ENCODE peak calls at places on chromosome 2, in five cellular contexts. One of them, this sample, is unnamed.

GRCh38 chr2:78585849-78586248 is 439.7 kb upstream of the REG3G start:
- DNase-seq in tibial artery: no peak
- DNase-seq in heart right ventricle: no peak
- DNase-seq in PC-3: no peak
- DNase-seq in D721Med: no peak
- DNase-seq in this sample: no peak

GRCh38 chr2:113894156-113894743 is 4.4 kb downstream of the ACTR3 start:
- DNase-seq in tibial artery: no peak
- DNase-seq in heart right ventricle: no peak
- DNase-seq in PC-3: peak; percentile 95
- DNase-seq in D721Med: no peak
- DNase-seq in this sample: no peak

GRCh38 chr2:158501301-158501700 is 44.5 kb downstream of the PKP4 start:
- DNase-seq in tibial artery: no peak
- DNase-seq in heart right ventricle: peak; percentile 54
- DNase-seq in PC-3: no peak
- DNase-seq in D721Med: no peak
- DNase-seq in this sample: no peak

GRCh38 chr2:111202266-111203040 is 81.7 kb downstream of the BCL2L11 start:
- DNase-seq in tibial artery: no peak
- DNase-seq in heart right ventricle: no peak
- DNase-seq in PC-3: peak; percentile 77
- DNase-seq in D721Med: no peak
- DNase-seq in this sample: no peak

GRCh38 chr2:111897924-111898702 is at the start of gene MERTK:
- DNase-seq in tibial artery: peak; percentile 84
- DNase-seq in heart right ventricle: peak; percentile 90
- DNase-seq in PC-3: peak; percentile 73
- DNase-seq in D721Med: peak; percentile 73
- DNase-seq in this sample: peak; percentile 40

GRCh38 chr2:225894240-225894980 is 494.9 kb downstream of the NYAP2 start:
- DNase-seq in tibial artery: no peak
- DNase-seq in heart right ventricle: no peak
- DNase-seq in PC-3: peak; percentile 81
- DNase-seq in D721Med: no peak
- DNase-seq in this sample: no peak

GRCh38 chr2:39778233-39778632 is 825 bp downstream of the THUMPD2 start:
- DNase-seq in tibial artery: no peak
- DNase-seq in heart right ventricle: no peak
- DNase-seq in PC-3: no peak
- DNase-seq in D721Med: no peak
- DNase-seq in this sample: no peak

GRCh38 chr2:120306091-120306490 is 39.8 kb upstream of the INHBB start:
- DNase-seq in tibial artery: no peak
- DNase-seq in heart right ventricle: no peak
- DNase-seq in PC-3: no peak
- DNase-seq in D721Med: no peak
- DNase-seq in this sample: no peak

GRCh38 chr2:52260904-52261303 is 1229.0 kb upstream of the NRXN1 start:
- DNase-seq in tibial artery: no peak
- DNase-seq in heart right ventricle: no peak
- DNase-seq in PC-3: no peak
- DNase-seq in D721Med: no peak
- DNase-seq in this sample: no peak

GRCh38 chr2:131032393-131032836 is 60.8 kb downstream of the FAM168B start:
- DNase-seq in tibial artery: no peak
- DNase-seq in heart right ventricle: no peak
- DNase-seq in PC-3: no peak
- DNase-seq in D721Med: no peak
- DNase-seq in this sample: no peak

GRCh38 chr2:16553222-16553621 is 112.4 kb downstream of the CYRIA start:
- DNase-seq in tibial artery: peak; percentile 26
- DNase-seq in heart right ventricle: no peak
- DNase-seq in PC-3: peak; percentile 18
- DNase-seq in D721Med: no peak
- DNase-seq in this sample: peak; percentile 24

GRCh38 chr2:24075915-24076848 is at the start of gene SF3B6:
- DNase-seq in tibial artery: peak; percentile 98
- DNase-seq in heart right ventricle: peak; percentile 96
- DNase-seq in PC-3: peak; percentile 100
- DNase-seq in D721Med: peak; percentile 71
- DNase-seq in this sample: peak; percentile 93

GRCh38 chr2:142180820-142181533 is 50.2 kb upstream of the LRP1B start:
- DNase-seq in tibial artery: no peak
- DNase-seq in heart right ventricle: no peak
- DNase-seq in PC-3: peak; percentile 24
- DNase-seq in D721Med: no peak
- DNase-seq in this sample: no peak

GRCh38 chr2:172399765-172400164 is 27.6 kb upstream of the ITGA6 start:
- DNase-seq in tibial artery: no peak
- DNase-seq in heart right ventricle: no peak
- DNase-seq in PC-3: no peak
- DNase-seq in D721Med: no peak
- DNase-seq in this sample: no peak

GRCh38 chr2:70086278-70086837 is 919 bp upstream of the PCBP1 start:
- DNase-seq in tibial artery: peak; percentile 84
- DNase-seq in heart right ventricle: peak; percentile 77
- DNase-seq in PC-3: peak; percentile 65
- DNase-seq in D721Med: no peak
- DNase-seq in this sample: peak; percentile 53

GRCh38 chr2:17748745-17749144 is 4.9 kb downstream of the SMC6 start:
- DNase-seq in tibial artery: no peak
- DNase-seq in heart right ventricle: no peak
- DNase-seq in PC-3: no peak
- DNase-seq in D721Med: no peak
- DNase-seq in this sample: no peak

GRCh38 chr2:109185801-109186570 is 57.0 kb downstream of the SH3RF3 start:
- DNase-seq in tibial artery: peak; percentile 73
- DNase-seq in heart right ventricle: peak; percentile 54
- DNase-seq in PC-3: no peak
- DNase-seq in D721Med: no peak
- DNase-seq in this sample: no peak

GRCh38 chr2:238878051-238878735 is 30.3 kb downstream of the TWIST2 start:
- DNase-seq in tibial artery: no peak
- DNase-seq in heart right ventricle: no peak
- DNase-seq in PC-3: no peak
- DNase-seq in D721Med: no peak
- DNase-seq in this sample: no peak

GRCh38 chr2:66470199-66470598 is 35.3 kb downstream of the MEIS1 start:
- DNase-seq in tibial artery: no peak
- DNase-seq in heart right ventricle: no peak
- DNase-seq in PC-3: peak; percentile 11
- DNase-seq in D721Med: no peak
- DNase-seq in this sample: no peak

GRCh38 chr2:237729681-237730475 is 68.7 kb upstream of the RBM44 start:
- DNase-seq in tibial artery: no peak
- DNase-seq in heart right ventricle: no peak
- DNase-seq in PC-3: no peak
- DNase-seq in D721Med: no peak
- DNase-seq in this sample: no peak

GRCh38 chr2:227460079-227460485 is 11.9 kb upstream of the AGFG1 start:
- DNase-seq in tibial artery: no peak
- DNase-seq in heart right ventricle: no peak
- DNase-seq in PC-3: peak; percentile 64
- DNase-seq in D721Med: no peak
- DNase-seq in this sample: no peak

GRCh38 chr2:159053186-159054031 is 85.0 kb downstream of the TANC1 start:
- DNase-seq in tibial artery: no peak
- DNase-seq in heart right ventricle: no peak
- DNase-seq in PC-3: no peak
- DNase-seq in D721Med: no peak
- DNase-seq in this sample: no peak

GRCh38 chr2:70948350-70949003 is 12.8 kb downstream of the ATP6V1B1 start:
- DNase-seq in tibial artery: peak; percentile 76
- DNase-seq in heart right ventricle: peak; percentile 79
- DNase-seq in PC-3: peak; percentile 85
- DNase-seq in D721Med: peak; percentile 52
- DNase-seq in this sample: peak; percentile 77

GRCh38 chr2:129456681-129457080 is 522.8 kb upstream of the RAB6C start:
- DNase-seq in tibial artery: no peak
- DNase-seq in heart right ventricle: no peak
- DNase-seq in PC-3: no peak
- DNase-seq in D721Med: no peak
- DNase-seq in this sample: no peak

GRCh38 chr2:105114551-105114950 is 76.7 kb downstream of the MRPS9 start:
- DNase-seq in tibial artery: no peak
- DNase-seq in heart right ventricle: no peak
- DNase-seq in PC-3: peak; percentile 67
- DNase-seq in D721Med: peak; percentile 38
- DNase-seq in this sample: no peak

GRCh38 chr2:203853271-203853670 is 14.3 kb upstream of the CTLA4 start:
- DNase-seq in tibial artery: no peak
- DNase-seq in heart right ventricle: no peak
- DNase-seq in PC-3: no peak
- DNase-seq in D721Med: no peak
- DNase-seq in this sample: no peak

GRCh38 chr2:189407944-189408209 is 33.4 kb upstream of the WDR75 start:
- DNase-seq in tibial artery: no peak
- DNase-seq in heart right ventricle: no peak
- DNase-seq in PC-3: no peak
- DNase-seq in D721Med: no peak
- DNase-seq in this sample: no peak

GRCh38 chr2:21317131-21317530 is 193.4 kb downstream of the TDRD15 start:
- DNase-seq in tibial artery: peak; percentile 61
- DNase-seq in heart right ventricle: peak; percentile 3
- DNase-seq in PC-3: peak; percentile 38
- DNase-seq in D721Med: no peak
- DNase-seq in this sample: peak; percentile 39

GRCh38 chr2:8584174-8585066 is 97.4 kb upstream of the ID2 start:
- DNase-seq in tibial artery: no peak
- DNase-seq in heart right ventricle: no peak
- DNase-seq in PC-3: no peak
- DNase-seq in D721Med: no peak
- DNase-seq in this sample: peak; percentile 14

GRCh38 chr2:165621086-165621560 is 151.6 kb downstream of the CSRNP3 start:
- DNase-seq in tibial artery: peak; percentile 29
- DNase-seq in heart right ventricle: no peak
- DNase-seq in PC-3: peak; percentile 77
- DNase-seq in D721Med: no peak
- DNase-seq in this sample: no peak

GRCh38 chr2:207434288-207434687 is 95.5 kb upstream of the CREB1 start:
- DNase-seq in tibial artery: no peak
- DNase-seq in heart right ventricle: no peak
- DNase-seq in PC-3: no peak
- DNase-seq in D721Med: no peak
- DNase-seq in this sample: no peak

GRCh38 chr2:1886405-1886992 is 142.2 kb upstream of the PXDN start:
- DNase-seq in tibial artery: peak; percentile 54
- DNase-seq in heart right ventricle: peak; percentile 65
- DNase-seq in PC-3: peak; percentile 73
- DNase-seq in D721Med: no peak
- DNase-seq in this sample: peak; percentile 64
- TF ChIP-seq CTCF in tibial artery: peak; percentile 33
- TF ChIP-seq CTCF in heart right ventricle: peak; percentile 79
- TF ChIP-seq CTCF in PC-3: peak; percentile 92
- TF ChIP-seq CTCF in D721Med: peak; percentile 12
- TF ChIP-seq CTCF in this sample: peak; percentile 17

DNA sequence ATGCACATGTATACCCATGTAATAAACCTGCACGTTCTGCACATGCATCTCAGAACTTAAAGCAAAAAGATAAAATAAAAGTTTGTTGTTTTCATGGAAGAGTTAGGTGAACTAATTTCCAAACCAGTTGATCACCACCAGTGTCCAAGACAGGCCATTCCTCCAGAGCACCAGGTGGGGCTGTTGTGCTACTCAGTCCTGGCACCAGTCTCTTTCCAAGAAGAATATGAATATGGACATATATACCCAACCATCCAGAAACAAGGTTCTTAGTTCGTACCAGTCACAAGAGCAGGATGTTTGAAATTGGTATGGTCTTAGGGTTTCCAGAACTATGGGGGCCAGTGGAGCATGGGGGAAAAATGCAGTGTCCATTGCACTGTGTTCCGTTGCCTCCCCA is 17.2 kb upstream of the TNP1 start:
- DNase-seq in tibial artery: no peak
- DNase-seq in heart right ventricle: no peak
- DNase-seq in PC-3: no peak
- DNase-seq in D721Med: no peak
- DNase-seq in this sample: no peak
- TF ChIP-seq CTCF in tibial artery: no peak
- TF ChIP-seq CTCF in heart right ventricle: no peak
- TF ChIP-seq CTCF in PC-3: peak; percentile 49
- TF ChIP-seq CTCF in D721Med: peak; percentile 5
- TF ChIP-seq CTCF in this sample: no peak

GRCh38 chr2:27710640-27711430 is 47.1 kb downstream of the SLC4A1AP start:
- DNase-seq in tibial artery: no peak
- DNase-seq in heart right ventricle: no peak
- DNase-seq in PC-3: no peak
- DNase-seq in D721Med: no peak
- DNase-seq in this sample: no peak
- TF ChIP-seq CTCF in tibial artery: no peak
- TF ChIP-seq CTCF in heart right ventricle: no peak
- TF ChIP-seq CTCF in PC-3: no peak
- TF ChIP-seq CTCF in D721Med: no peak
- TF ChIP-seq CTCF in this sample: no peak

DNA sequence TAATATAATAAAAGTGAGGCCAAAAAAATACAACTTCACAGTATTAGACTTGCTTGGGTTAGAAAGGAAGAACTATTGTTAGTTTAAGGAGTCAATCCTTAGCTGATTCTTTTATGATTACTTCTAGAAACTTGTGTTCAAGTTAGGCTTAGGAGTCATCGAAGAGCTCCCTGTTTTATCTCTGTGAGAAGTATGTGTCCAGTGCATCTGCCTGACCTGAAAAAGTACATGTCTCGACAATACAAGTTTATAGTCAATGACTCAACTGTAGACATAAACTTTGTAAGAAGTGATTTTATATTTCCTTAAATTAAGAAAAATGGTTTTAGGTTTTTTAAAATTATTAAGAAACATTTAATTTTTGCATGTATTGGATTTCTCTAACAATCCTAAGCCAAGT is 571.2 kb downstream of the ZEB2 start:
- DNase-seq in tibial artery: no peak
- DNase-seq in heart right ventricle: no peak
- DNase-seq in PC-3: no peak
- DNase-seq in D721Med: no peak
- DNase-seq in this sample: no peak
- TF ChIP-seq CTCF in tibial artery: no peak
- TF ChIP-seq CTCF in heart right ventricle: no peak
- TF ChIP-seq CTCF in PC-3: no peak
- TF ChIP-seq CTCF in D721Med: no peak
- TF ChIP-seq CTCF in this sample: no peak

GRCh38 chr2:219998714-219999227 is 371.3 kb downstream of the SLC4A3 start:
- DNase-seq in tibial artery: no peak
- DNase-seq in heart right ventricle: no peak
- DNase-seq in PC-3: peak; percentile 41
- DNase-seq in D721Med: no peak
- DNase-seq in this sample: no peak
- TF ChIP-seq CTCF in tibial artery: no peak
- TF ChIP-seq CTCF in heart right ventricle: peak; percentile 20
- TF ChIP-seq CTCF in PC-3: peak; percentile 64
- TF ChIP-seq CTCF in D721Med: no peak
- TF ChIP-seq CTCF in this sample: no peak

DNA sequence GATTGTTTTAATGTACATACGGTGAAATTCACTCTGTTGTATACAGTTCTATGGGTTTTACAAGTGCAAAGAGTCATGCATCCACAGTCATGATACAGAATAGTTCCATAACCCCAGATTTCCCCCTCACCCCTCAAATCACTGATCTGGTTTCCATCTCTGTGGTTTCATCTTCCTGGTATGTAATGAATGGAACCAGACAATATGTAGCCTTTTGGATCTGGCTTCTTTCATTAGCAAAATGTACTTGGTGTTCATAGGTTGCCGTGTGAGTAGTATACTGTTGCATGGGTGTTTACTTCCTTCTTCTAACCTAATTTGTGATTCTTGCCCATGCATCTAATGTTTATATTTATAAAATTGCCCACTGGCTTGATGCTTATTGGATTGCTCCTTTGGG is 298.7 kb upstream of the NRP2 start:
- DNase-seq in tibial artery: no peak
- DNase-seq in heart right ventricle: no peak
- DNase-seq in PC-3: no peak
- DNase-seq in D721Med: no peak
- DNase-seq in this sample: no peak
- TF ChIP-seq CTCF in tibial artery: no peak
- TF ChIP-seq CTCF in heart right ventricle: no peak
- TF ChIP-seq CTCF in PC-3: no peak
- TF ChIP-seq CTCF in D721Med: no peak
- TF ChIP-seq CTCF in this sample: no peak